ENCODE peak calls at places on chromosome 18, in seven cellular contexts. U is mucosa of descending colon; A is A549; B is CD8-positive, alpha-beta memory T cell; J is right cardiac atrium; D is small intestine; C is aorta. L is an unnamed sample. For H3K4me1, the result is how much of the 10 kb centered on the place peaks cover.

GRCh38 chr18:43744960-43745740 is 467.9 kb upstream of the SYT4 start:
- DNase-seq in B (no peak), D (no peak), A (no peak), J (no peak), U (no peak), C (no peak), L (no peak)

GRCh38 chr18:51168031-51168742 is 29.3 kb downstream of the MEX3C start:
- DNase-seq in D (no peak), J (no peak), C (no peak), B (no peak), A (no peak), U (no peak), L (no peak)

GRCh38 chr18:74645717-74646116 is 48.0 kb downstream of the ZNF407 start:
- DNase-seq in U (no peak), C (no peak), D (no peak), A (no peak), B (no peak), J (no peak), L (no peak)

GRCh38 chr18:79071037-79071960 is 2.1 kb downstream of the ATP9B start:
- DNase-seq in J (no peak), U (no peak), B (no peak), C (no peak), A (no peak), D (no peak), L (no peak)

GRCh38 chr18:31576670-31577069 is 15.0 kb upstream of the TTR start:
- DNase-seq in U (no peak), D (no peak), J (no peak), A (no peak), B (no peak), C (no peak), L (no peak)

GRCh38 chr18:70288171-70288850 is 534 bp upstream of the SOCS6 start:
- DNase-seq in A (no peak), D (peak), J (peak), U (peak), B (no peak), C (peak), L (no peak)

GRCh38 chr18:35088931-35089330 is 47.7 kb downstream of the MAPRE2 start:
- DNase-seq in C (no peak), J (no peak), B (no peak), D (no peak), A (no peak), U (no peak), L (no peak)

GRCh38 chr18:70418551-70419311 is 129.9 kb downstream of the SOCS6 start:
- DNase-seq in D (no peak), J (no peak), B (no peak), A (no peak), C (no peak), U (no peak), L (no peak)

GRCh38 chr18:39455300-39455699 is 1889.7 kb upstream of the CELF4 start:
- DNase-seq in U (no peak), B (no peak), J (no peak), A (no peak), C (no peak), D (no peak), L (no peak)

DNA sequence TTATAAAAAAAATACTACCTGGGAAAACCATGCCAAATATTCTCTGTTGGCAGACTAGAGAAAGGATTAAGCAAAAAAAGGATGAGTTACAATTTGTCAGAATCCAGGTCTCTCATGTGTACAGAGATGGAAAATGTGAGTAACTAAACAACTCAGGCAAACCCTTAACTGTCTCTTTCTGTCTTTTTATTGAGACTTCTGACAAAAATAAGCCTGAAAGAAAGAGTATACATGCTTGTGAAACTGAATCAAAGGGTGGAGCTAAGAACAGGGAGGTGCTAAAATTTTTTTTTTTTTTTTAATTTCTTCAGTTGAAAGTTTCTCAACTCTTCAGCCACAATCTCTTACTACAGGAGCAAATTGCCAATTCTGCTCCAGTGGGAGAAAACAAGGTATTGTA is at the start of gene SERPINB10:
- DNase-seq in J (no peak), C (no peak), B (no peak), A (no peak), D (no peak), U (no peak), L (no peak)
- H3K4me3 ChIP-seq in J (no peak), C (no peak), B (no peak), A (no peak), D (no peak), U (no peak), L (no peak)

GRCh38 chr18:62878305-62878704 is 163.0 kb downstream of the PHLPP1 start:
- DNase-seq in A (no peak), U (no peak), D (no peak), B (no peak), C (no peak), J (no peak), L (no peak)
- H3K4me1 ChIP-seq in A (half or more), U (under half), D (under half), B (under half), C (under half), J (under half), L (under half)

DNA sequence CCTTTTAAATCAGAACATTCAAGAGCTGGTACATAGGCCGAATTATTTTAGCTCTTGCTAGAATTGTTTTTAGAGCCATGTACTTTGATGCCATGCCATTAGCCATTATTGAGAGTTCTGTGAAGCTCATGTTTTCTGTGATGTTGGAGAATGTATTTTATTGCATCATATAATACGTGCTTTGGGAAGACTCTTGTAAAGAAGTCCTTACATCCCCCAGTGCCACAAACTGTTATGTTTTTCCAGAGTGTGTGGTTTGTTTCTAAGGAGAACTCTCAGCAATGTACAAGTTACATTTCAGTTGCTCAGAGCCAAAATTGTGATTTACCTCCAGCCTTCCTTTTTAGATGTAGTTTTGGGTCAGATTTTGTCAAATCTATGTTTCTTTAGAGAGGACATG is 148.6 kb downstream of the HAUS1 start:
- DNase-seq in A (no peak), D (no peak), B (no peak), J (no peak), U (no peak), C (no peak), L (no peak)
- H3K4me3 ChIP-seq in A (no peak), D (no peak), B (no peak), J (no peak), U (no peak), C (no peak), L (no peak)

GRCh38 chr18:12014091-12014490 is 32.8 kb downstream of the IMPA2 start:
- DNase-seq in U (no peak), A (no peak), D (no peak), C (peak), J (no peak), B (no peak), L (no peak)
- H3K4me1 ChIP-seq in U (under half), A (under half), D (under half), C (under half), J (under half), B (under half), L (under half)

GRCh38 chr18:13461936-13462335 is 243.4 kb downstream of the LDLRAD4 start:
- DNase-seq in U (no peak), C (no peak), A (no peak), J (no peak), B (no peak), D (no peak), L (no peak)

GRCh38 chr18:13462686-13463085 is 244.1 kb downstream of the LDLRAD4 start:
- DNase-seq in B (no peak), A (no peak), C (no peak), D (no peak), J (no peak), U (no peak), L (no peak)

GRCh38 chr18:13463526-13463925 is 245.0 kb downstream of the LDLRAD4 start:
- DNase-seq in B (no peak), J (no peak), D (no peak), U (no peak), C (no peak), A (no peak), L (no peak)

GRCh38 chr18:13461488-13461887 is 242.9 kb downstream of the LDLRAD4 start:
- DNase-seq in C (no peak), A (no peak), U (no peak), B (no peak), D (no peak), J (no peak), L (no peak)

DNA sequence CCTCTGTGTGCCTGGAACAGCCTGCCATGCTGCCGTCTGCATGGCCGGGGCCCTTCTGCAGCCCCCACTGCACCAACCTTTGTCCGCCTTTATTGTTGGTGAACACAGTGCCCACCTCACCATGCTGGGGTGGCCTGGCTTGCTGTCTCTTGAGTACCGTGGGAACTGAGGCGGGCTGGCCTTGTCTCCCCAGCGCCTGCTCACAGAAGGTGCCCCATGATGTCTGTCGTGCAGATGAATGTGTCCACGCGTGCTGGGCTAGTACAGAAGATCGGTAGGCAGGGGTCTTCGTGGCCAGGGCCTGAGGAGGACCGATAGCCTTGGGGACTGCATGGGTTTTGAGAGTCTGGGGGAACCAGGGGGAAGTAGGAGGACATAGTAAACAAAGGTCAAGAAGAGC is 242.4 kb downstream of the LDLRAD4 start:
- DNase-seq in B (no peak), U (no peak), A (no peak), C (no peak), D (no peak), J (no peak), L (no peak)
- H3K4me3 ChIP-seq in B (no peak), U (no peak), A (no peak), C (no peak), D (no peak), J (no peak), L (no peak)

GRCh38 chr18:76472811-76473210 is 22.2 kb downstream of the ZNF516 start:
- DNase-seq in J (no peak), B (no peak), A (no peak), D (no peak), C (no peak), U (no peak), L (no peak)
- H3K4me1 ChIP-seq in J (under half), B (under half), A (under half), D (under half), C (under half), U (under half), L (under half)

DNA sequence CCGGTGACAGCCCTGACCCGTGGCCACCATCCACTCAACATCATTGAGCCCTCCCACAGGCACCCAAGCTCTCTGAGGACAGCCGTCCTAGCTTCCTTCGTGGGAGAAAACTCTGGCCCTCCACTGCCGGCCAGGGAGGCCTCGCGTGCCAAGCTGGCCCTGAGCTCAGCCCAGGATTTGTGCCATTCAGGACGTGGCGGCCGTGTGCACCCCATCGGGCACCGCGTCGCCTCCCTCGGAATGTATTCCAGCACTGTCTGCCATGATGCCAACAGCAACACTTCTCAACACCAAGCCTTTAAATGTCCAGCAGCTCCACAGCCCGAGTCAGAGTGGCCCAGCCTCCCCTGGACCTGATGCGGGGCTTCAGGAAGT is 35.7 kb downstream of the ZNF516 start:
- DNase-seq in J (peak), D (no peak), A (no peak), C (no peak), B (no peak), U (no peak), L (no peak)
- H3K4me3 ChIP-seq in J (no peak), D (no peak), A (no peak), C (no peak), B (no peak), U (no peak), L (no peak)

DNA sequence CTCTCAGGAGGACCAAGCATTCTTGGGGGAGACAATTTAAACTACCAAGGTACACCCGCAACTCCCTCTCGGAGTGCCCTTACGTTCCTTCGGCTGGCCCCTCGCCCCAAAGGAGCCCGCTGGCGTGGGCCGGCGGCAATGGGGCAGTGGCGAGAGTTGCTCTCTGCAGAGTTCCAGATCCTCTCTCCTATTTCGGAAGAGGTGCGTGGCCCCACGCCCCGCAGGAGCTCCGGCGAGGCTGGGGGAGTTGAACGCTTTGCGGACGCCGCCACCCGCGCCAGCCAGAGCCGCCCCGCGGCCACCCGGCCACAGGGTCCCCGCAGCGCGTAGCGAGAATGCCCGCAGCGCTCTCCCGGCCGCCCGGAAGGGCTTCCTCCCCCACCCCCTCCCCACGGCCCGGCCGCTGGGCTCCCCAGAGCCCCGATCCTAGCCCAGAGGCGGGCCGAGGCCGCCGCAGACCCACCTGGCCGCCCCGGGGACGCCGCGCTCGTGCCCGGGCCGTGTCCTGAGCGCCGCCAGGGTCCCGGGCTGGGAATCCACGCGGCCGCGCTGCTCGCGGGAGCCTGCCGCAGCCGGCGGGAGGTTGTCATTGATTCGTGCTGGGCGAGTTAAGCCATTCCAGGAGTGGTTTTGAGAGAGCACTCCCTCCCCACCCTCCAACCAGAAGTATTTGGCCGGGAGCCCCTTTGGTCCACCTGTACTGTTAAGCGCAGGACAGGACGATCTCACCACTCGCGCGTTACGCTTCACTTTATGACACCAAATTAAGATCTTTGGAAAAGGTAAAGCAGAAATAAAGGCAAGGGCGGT is 206.3 kb upstream of the SMAD2 start:
- DNase-seq in J (peak), U (no peak), D (peak), A (peak), B (no peak), C (no peak), L (no peak)
- H3K4me1 ChIP-seq in J (under half), U (under half), D (under half), A (under half), B (under half), C (under half), L (under half)

L was measured in Caco-2.